ENCODE peak calls at places on chromosomes 1 and 21, in eight cellular contexts. T is fibroblast of pulmonary artery, I is endothelial cell, F is endothelial cell of umbilical vein, M is heart right ventricle, L is dorsolateral prefrontal cortex, Y is GM20000, A is WTC11. Q is an unnamed sample.

GRCh38 chr1:237205400-237206064 is 163.5 kb downstream of the RYR2 start:
- DNase-seq in T (peak), I (no peak), F (no peak), M (peak), L (no peak), Y (no peak), A (no peak), Q (no peak)

GRCh38 chr1:93845554-93846150 is 33.4 kb downstream of the DNTTIP2 start:
- DNase-seq in T (peak), I (no peak), F (peak), M (peak), L (no peak), Y (no peak), A (peak), Q (peak)

GRCh38 chr1:8424539-8425116 is 106.7 kb downstream of the SLC45A1 start:
- DNase-seq in T (peak), I (peak), F (peak), M (peak), L (no peak), Y (peak), A (peak), Q (no peak)

GRCh38 chr21:17476006-17476405 is 36.8 kb upstream of the CXADR start:
- DNase-seq in T (no peak), I (no peak), F (no peak), M (no peak), L (no peak), Y (no peak), A (no peak), Q (no peak)

GRCh38 chr1:117164209-117164608 is 42.7 kb upstream of the TRIM45 start:
- DNase-seq in T (no peak), I (peak), F (no peak), M (peak), L (no peak), Y (no peak), A (no peak), Q (no peak)

GRCh38 chr1:11736746-11737639 is 1.1 kb downstream of the AGTRAP start:
- DNase-seq in T (peak), I (peak), F (peak), M (peak), L (no peak), Y (peak), A (peak), Q (peak)

GRCh38 chr1:3908886-3909517 is 8.9 kb upstream of the C1orf174 start:
- DNase-seq in T (no peak), I (no peak), F (no peak), M (no peak), L (no peak), Y (no peak), A (no peak), Q (no peak)

GRCh38 chr21:14259669-14260458 is 43.9 kb downstream of the RBM11 start:
- DNase-seq in T (peak), I (no peak), F (peak), M (no peak), L (no peak), Y (peak), A (no peak), Q (peak)

GRCh38 chr1:183871142-183871541 is 66.2 kb downstream of the RGL1 start:
- DNase-seq in T (peak), I (peak), F (peak), M (peak), L (no peak), Y (no peak), A (no peak), Q (peak)

GRCh38 chr1:33060579-33061083 is 20.3 kb upstream of the AZIN2 start:
- DNase-seq in T (peak), I (no peak), F (peak), M (peak), L (peak), Y (no peak), A (no peak), Q (peak)

GRCh38 chr1:243249214-243249613 is 5.9 kb downstream of the CEP170 start:
- DNase-seq in T (no peak), I (no peak), F (no peak), M (no peak), L (no peak), Y (no peak), A (no peak), Q (no peak)

GRCh38 chr1:68470388-68470970 is 20.7 kb upstream of the RPE65 start:
- DNase-seq in T (peak), I (no peak), F (peak), M (no peak), L (no peak), Y (no peak), A (no peak), Q (no peak)

GRCh38 chr1:164756741-164757140 is 197.8 kb downstream of the PBX1 start:
- DNase-seq in T (peak), I (no peak), F (no peak), M (no peak), L (no peak), Y (no peak), A (no peak), Q (no peak)

GRCh38 chr1:212946872-212947271 is 3.5 kb upstream of the VASH2 start:
- DNase-seq in T (no peak), I (no peak), F (no peak), M (no peak), L (no peak), Y (no peak), A (no peak), Q (no peak)

GRCh38 chr1:48248356-48248755 is 25.8 kb downstream of the SLC5A9 start:
- DNase-seq in T (no peak), I (no peak), F (no peak), M (no peak), L (no peak), Y (no peak), A (no peak), Q (no peak)

GRCh38 chr1:48250572-48250971 is 28.1 kb downstream of the SLC5A9 start:
- DNase-seq in T (no peak), I (no peak), F (no peak), M (no peak), L (no peak), Y (no peak), A (no peak), Q (no peak)

GRCh38 chr1:48251323-48251722 is 28.8 kb downstream of the SLC5A9 start:
- DNase-seq in T (no peak), I (no peak), F (no peak), M (no peak), L (no peak), Y (no peak), A (no peak), Q (no peak)

GRCh38 chr1:48251858-48252257 is 29.3 kb downstream of the SLC5A9 start:
- DNase-seq in T (no peak), I (no peak), F (no peak), M (no peak), L (no peak), Y (no peak), A (no peak), Q (no peak)

DNA sequence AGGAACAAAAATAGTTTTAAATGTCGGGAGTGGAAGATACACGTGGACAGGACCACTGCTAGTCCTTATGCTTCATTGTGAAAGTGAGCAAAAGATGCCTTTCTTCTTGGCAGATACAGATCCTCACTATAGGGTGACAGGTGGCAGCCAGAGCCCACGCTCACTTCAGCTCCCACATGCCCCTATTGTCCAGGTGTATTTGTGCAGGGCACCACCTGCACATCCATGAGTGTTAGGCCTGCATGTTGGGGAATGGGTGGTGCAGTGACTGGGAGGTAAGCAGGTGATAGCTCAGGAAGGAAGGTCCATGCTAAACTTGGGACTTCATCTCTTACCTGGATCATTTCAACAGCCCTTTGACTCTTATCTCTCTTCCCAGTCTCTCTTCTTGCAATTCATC is 27.4 kb downstream of the SLC5A9 start:
- DNase-seq in T (no peak), I (no peak), F (no peak), M (no peak), L (no peak), Y (no peak), A (peak), Q (no peak)
- TF ChIP-seq CTCF in T (no peak), I (no peak), F (no peak), M (no peak), L (no peak), Y (no peak), A (no peak), Q (no peak)

GRCh38 chr21:38660333-38661295 is 145.1 kb upstream of the ETS2 start:
- DNase-seq in T (no peak), I (peak), F (no peak), M (peak), L (no peak), Y (peak), A (peak), Q (no peak)
- TF ChIP-seq CTCF in T (no peak), I (no peak), F (no peak), M (no peak), L (no peak), Y (no peak), A (no peak), Q (no peak)

DNA sequence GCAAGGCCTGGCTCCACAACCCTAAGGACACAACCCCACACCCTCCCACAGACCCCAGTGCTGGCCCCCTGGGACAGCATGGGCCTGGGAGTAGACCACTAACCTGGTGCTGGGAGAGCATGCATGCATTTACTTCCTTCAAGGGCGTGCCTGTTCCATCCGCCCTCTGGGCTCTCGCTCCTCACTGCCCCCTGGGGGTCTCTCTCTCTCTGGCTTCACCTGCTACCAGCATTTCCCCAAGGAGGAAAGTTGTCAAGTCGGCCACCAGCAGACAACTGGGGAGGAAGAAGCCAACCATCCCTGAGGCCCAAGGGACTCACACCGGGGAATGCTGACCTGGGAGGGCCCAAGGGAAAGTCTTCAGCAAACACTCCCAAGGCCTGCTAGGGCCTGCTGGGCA is 6.5 kb downstream of the LRP8 start:
- DNase-seq in T (no peak), I (peak), F (peak), M (no peak), L (no peak), Y (no peak), A (peak), Q (no peak)
- TF ChIP-seq CTCF in T (peak), I (no peak), F (peak), M (no peak), L (no peak), Y (no peak), A (no peak), Q (no peak)

GRCh38 chr1:27499142-27499541 is 9.2 kb upstream of the WASF2 start:
- DNase-seq in T (no peak), I (no peak), F (no peak), M (no peak), L (no peak), Y (no peak), A (no peak), Q (no peak)

GRCh38 chr1:27491748-27492700 is 2.1 kb upstream of the WASF2 start:
- DNase-seq in T (peak), I (no peak), F (peak), M (peak), L (peak), Y (no peak), A (no peak), Q (peak)

GRCh38 chr1:27496604-27497155 is 6.7 kb upstream of the WASF2 start:
- DNase-seq in T (peak), I (peak), F (no peak), M (peak), L (peak), Y (no peak), A (peak), Q (peak)
- TF ChIP-seq CTCF in T (peak), I (no peak), F (no peak), M (no peak), L (no peak), Y (no peak), A (no peak), Q (peak)

DNA sequence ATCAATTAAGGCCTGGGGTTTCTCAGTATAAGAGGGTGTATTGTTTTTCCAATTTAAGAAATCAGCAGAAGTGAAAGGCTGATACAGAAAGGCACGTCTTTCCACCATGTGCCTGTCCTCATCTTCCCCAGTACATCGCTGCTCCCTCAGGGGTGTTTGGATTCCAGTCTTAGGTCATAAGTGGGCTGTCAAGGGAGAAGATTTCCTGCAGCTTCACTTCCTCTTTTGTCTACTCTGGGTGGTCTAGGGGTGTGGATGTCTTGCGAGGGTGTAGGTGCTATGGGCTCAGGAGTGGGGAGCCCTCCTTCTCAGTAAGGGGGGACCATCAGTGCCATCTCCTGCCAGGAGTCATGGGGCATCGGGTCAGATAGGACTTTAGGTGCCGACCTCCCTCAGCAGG is 999.8 kb upstream of the NCAM2 start:
- DNase-seq in T (no peak), I (no peak), F (no peak), M (no peak), L (no peak), Y (no peak), A (no peak), Q (no peak)
- TF ChIP-seq CTCF in T (no peak), I (no peak), F (no peak), M (no peak), L (no peak), Y (no peak), A (no peak), Q (no peak)

GRCh38 chr21:31041295-31042079 is 3.2 kb upstream of the KRTAP19-8 start:
- DNase-seq in T (no peak), I (no peak), F (no peak), M (no peak), L (no peak), Y (no peak), A (no peak), Q (no peak)
- TF ChIP-seq CTCF in T (no peak), I (no peak), F (no peak), M (no peak), L (no peak), Y (no peak), A (no peak), Q (no peak)

DNA sequence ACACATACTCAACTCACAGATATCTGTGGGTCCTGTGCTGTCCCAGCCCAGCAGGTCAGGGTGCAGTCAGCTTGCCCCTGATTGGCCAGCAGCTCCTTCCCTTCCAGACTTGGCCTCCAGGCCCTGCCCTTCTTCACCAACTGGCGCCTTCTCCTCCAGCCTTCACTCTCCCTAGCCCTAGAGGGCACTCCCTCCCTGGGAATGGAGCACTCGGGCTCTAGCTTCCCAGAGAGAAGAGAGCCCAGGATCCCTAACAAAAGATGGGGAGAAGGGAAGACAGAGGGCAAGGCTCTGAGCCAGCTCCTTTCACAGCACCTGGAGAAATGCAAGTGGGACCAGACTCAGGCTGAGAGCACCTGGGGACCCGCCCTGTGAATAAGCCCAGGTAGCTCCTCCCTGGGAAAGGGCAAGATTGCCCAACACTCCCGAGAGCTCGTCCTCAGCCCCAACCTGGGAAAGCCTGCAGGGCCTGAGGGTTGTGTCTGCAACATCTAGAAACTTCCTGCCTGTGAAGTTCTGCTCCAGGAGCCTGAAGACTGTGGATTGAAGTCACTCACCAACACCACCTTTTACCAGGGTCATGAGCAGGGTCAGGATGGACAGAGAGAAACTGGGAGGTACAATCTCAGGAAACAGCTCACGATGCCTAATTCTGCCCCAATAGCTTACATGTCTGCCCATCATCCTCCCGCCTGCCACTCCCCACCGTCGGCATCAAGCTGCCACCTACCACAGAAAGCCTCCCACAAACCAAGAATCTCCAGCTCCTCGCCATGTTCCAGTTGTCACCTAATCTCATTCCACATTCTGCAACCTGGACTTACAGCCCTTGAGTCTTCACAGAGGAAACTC is at the start of gene PGLYRP4:
- DNase-seq in T (no peak), I (no peak), F (no peak), M (no peak), L (no peak), Y (no peak), A (no peak), Q (no peak)
- TF ChIP-seq CTCF in T (no peak), I (no peak), F (no peak), M (no peak), L (no peak), Y (no peak), A (no peak), Q (no peak)

GRCh38 chr1:91585502-91585901 is 84.9 kb downstream of the CDC7 start:
- DNase-seq in T (no peak), I (no peak), F (no peak), M (no peak), L (no peak), Y (no peak), A (no peak), Q (no peak)

GRCh38 chr1:91591175-91591968 is 90.7 kb downstream of the CDC7 start:
- DNase-seq in T (no peak), I (no peak), F (no peak), M (no peak), L (no peak), Y (no peak), A (no peak), Q (no peak)

GRCh38 chr1:91585982-91586381 is 85.3 kb downstream of the CDC7 start:
- DNase-seq in T (no peak), I (no peak), F (no peak), M (no peak), L (no peak), Y (no peak), A (no peak), Q (no peak)

GRCh38 chr1:91592716-91593477 is 92.2 kb downstream of the CDC7 start:
- DNase-seq in T (no peak), I (no peak), F (no peak), M (no peak), L (no peak), Y (no peak), A (no peak), Q (no peak)

GRCh38 chr1:91589438-91589837 is 88.8 kb downstream of the CDC7 start:
- DNase-seq in T (no peak), I (no peak), F (no peak), M (no peak), L (no peak), Y (no peak), A (no peak), Q (no peak)
- TF ChIP-seq CTCF in T (no peak), I (no peak), F (no peak), M (no peak), L (no peak), Y (no peak), A (no peak), Q (no peak)

DNA sequence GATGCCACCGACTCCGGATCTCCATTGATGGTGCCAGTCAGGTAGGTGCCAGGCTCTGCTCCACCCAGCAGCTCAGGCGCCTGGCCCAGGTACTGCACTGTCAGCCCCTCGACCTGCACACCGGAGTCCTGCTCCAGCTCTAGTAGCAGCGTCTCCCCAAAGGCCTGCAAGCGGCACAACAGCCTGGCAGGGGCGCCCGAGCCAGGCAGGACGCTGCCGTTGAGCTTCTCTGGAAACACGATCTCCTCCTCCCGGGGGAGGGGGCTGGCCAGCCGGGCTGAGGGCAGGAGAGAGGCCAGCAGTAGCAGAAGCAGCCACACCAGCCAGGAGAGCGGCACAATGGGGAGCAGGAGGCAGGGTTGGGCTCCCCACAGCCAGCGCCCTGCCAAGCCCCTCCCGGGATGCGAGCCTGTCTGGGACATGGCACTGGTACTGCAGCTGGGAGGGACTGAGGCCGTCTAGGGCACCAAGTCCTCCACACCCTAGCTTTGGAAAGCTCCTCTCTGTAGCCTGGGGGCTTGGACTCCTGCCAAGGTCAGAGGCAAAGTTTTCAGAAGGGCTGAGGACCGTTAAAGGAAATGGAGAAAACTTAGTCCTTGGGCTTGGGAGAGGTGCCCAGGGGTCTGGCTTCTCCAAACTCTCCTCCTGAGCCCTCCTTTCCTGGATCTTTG is 513 bp downstream of the ADAMTS4 start:
- DNase-seq in T (peak), I (peak), F (peak), M (no peak), L (peak), Y (no peak), A (peak), Q (no peak)
- TF ChIP-seq CTCF in T (no peak), I (no peak), F (no peak), M (no peak), L (no peak), Y (no peak), A (no peak), Q (no peak)

DNA sequence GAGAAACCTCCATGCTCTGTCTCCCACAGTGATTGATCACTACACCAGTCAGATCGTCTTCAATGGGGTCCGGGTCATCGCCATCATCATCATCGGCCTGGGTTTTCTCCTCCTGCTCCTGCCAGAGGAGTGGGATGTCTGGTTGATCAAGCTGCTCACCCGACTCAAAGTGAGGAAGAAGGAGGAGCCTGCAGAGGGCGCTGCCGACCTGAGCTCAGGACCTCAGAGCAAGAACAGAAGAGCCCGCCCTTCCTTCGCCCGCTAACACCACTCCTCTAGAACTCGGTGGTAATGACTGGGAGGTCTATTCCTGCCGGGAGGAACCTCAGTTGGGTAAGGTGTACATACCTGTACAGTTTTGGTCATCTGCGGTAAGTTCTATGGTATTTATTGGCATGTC is 50.3 kb upstream of the COA6 start:
- DNase-seq in T (peak), I (peak), F (peak), M (no peak), L (no peak), Y (peak), A (peak), Q (no peak)
- TF ChIP-seq CTCF in T (peak), I (peak), F (peak), M (no peak), L (no peak), Y (peak), A (peak), Q (no peak)

Q was measured in astrocyte.